ENCODE peak calls at places on chromosome 3, in five cellular contexts. W is endothelial cell of umbilical vein, Y is heart right ventricle, U is A549, J is colonic mucosa. B is an unnamed sample.

GRCh38 chr3:132347095-132347494 is 29.9 kb downstream of the ACP3 start:
- DNase-seq in U (peak), W (peak), Y (no peak), J (no peak), B (peak)

GRCh38 chr3:175346573-175347356 is 487.6 kb downstream of the NAALADL2 start:
- DNase-seq in J (peak), Y (peak), W (peak), U (no peak), B (peak)

GRCh38 chr3:120637836-120638559 is 41.9 kb downstream of the NDUFB4 start:
- DNase-seq in J (no peak), U (no peak), W (no peak), Y (no peak), B (peak)

GRCh38 chr3:167913218-167913902 is 177.8 kb downstream of the SERPINI1 start:
- DNase-seq in J (no peak), W (no peak), Y (no peak), U (peak), B (peak)

GRCh38 chr3:12198301-12198700 is 39.6 kb upstream of the TIMP4 start:
- DNase-seq in J (no peak), W (peak), Y (no peak), U (peak), B (no peak)

GRCh38 chr3:149449799-149450198 is 24.7 kb upstream of the TM4SF4 start:
- DNase-seq in W (no peak), Y (no peak), J (no peak), U (no peak), B (no peak)

GRCh38 chr3:72595376-72595775 is 252.9 kb downstream of the SHQ1 start:
- DNase-seq in Y (no peak), U (no peak), W (no peak), J (no peak), B (no peak)

GRCh38 chr3:56980798-56981390 is 79.6 kb upstream of the SPATA12 start:
- DNase-seq in U (peak), Y (no peak), W (peak), J (no peak), B (peak)

GRCh38 chr3:53820756-53821580 is 25.3 kb downstream of the CHDH start:
- DNase-seq in J (no peak), U (no peak), Y (no peak), W (no peak), B (no peak)

GRCh38 chr3:37435572-37435971 is 261.2 kb upstream of the LRRFIP2 start:
- DNase-seq in U (no peak), W (no peak), J (no peak), Y (no peak), B (no peak)

GRCh38 chr3:98733055-98733777 is 29.9 kb upstream of the ST3GAL6 start:
- DNase-seq in W (peak), U (no peak), J (peak), Y (peak), B (peak)

GRCh38 chr3:98731138-98731537 is 32.0 kb upstream of the ST3GAL6 start:
- DNase-seq in U (no peak), W (no peak), Y (no peak), J (no peak), B (no peak)

GRCh38 chr3:98731720-98732238 is 31.4 kb upstream of the ST3GAL6 start:
- DNase-seq in U (no peak), Y (no peak), W (peak), J (no peak), B (no peak)

GRCh38 chr3:98733778-98734281 is 29.3 kb upstream of the ST3GAL6 start:
- DNase-seq in W (peak), J (no peak), Y (no peak), U (no peak), B (peak)

DNA sequence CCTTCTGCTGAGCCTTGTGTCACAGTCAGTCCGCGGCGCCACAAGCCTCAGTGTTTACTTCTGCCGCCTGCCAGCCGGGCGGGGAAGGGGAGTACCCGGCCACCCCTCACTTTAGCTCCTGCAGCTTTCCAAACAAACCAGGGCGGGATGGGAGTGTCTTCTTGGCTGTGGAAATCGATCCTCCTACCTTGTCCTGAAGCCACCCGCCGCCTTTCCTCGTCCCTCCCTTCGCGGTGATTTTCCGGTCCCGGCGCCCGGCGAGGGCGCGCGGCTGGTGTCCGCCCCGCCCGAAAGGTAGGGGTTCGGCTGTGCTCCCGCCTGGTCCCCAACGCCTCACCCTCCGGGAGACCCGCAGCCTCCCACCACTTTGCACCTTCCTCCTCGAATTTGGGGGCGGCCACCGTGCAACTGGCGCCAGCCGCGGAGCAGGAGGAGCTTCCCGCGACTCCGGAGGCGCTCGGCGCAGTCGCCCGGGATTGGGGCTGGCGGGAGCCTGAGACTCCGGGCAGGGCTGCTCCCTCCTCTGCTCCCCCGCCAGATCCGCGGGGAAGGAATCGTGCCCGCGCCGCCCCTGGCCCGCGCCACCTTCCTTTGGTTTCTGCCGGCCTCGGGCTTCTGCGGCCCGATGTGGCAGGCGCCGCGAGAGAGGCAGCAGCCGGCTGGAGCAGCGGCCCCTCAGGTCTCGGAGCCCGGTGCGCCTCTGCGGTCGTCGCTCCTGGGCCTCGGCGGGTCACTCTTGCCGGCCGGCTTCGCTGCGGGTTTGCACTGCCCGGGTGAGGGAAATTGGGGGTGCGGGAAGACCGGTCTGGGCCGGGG is 30.7 kb upstream of the ST3GAL6 start:
- DNase-seq in W (peak), J (peak), Y (peak), U (peak), B (peak)
- H3K4me3 ChIP-seq in W (peak), J (peak), Y (peak), U (peak), B (peak)

DNA sequence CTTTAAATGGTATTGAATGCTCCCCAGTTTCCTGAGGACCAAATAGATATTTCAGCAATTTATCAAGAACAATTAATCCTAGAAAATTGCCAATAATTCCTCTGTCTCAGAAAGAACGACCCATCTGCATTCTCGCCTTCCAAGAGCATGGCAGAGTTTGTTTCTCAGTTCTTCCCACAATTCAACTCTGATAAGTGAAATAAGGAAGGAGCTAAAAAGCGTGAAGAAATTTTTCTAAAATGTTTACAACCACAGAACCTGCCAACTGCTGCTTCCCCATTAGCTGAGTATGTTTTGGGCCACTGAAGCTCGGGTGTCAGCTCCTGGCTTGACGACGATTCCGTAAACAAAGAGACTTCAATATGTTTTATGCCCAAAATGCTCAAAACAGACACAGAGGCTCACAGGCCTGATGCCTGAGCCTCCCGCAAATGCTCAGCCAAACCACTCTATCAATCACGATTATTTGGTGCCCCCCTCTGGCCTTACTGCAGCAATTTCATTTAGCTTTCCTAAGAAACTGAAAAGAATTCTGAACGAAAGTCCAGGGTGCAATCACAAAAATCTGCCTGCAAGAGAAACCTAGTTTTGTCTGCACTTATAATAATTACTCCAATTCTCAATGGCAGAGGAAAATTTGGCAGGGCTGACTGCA is 259.2 kb upstream of the CCDC54 start:
- DNase-seq in U (peak), J (no peak), Y (no peak), W (peak), B (peak)
- H3K27ac ChIP-seq in U (no peak), J (no peak), Y (no peak), W (no peak), B (peak)

GRCh38 chr3:49556500-49557275 is 2.4 kb downstream of the BSN start:
- DNase-seq in Y (no peak), J (no peak), U (no peak), W (no peak), B (no peak)

GRCh38 chr3:49553690-49554634 is at the start of gene BSN:
- DNase-seq in Y (peak), W (peak), U (peak), J (peak), B (peak)

GRCh38 chr3:49552087-49552486 is 2.2 kb upstream of the BSN start:
- DNase-seq in U (no peak), J (no peak), W (no peak), Y (no peak), B (no peak)

GRCh38 chr3:49554639-49555265 is 475 bp downstream of the BSN start:
- DNase-seq in W (no peak), U (no peak), J (peak), Y (peak), B (peak)

GRCh38 chr3:49553320-49553689 is 972 bp upstream of the BSN start:
- DNase-seq in W (no peak), U (no peak), Y (no peak), J (no peak), B (no peak)
- H3K4me3 ChIP-seq in W (no peak), U (peak), Y (peak), J (peak), B (peak)

DNA sequence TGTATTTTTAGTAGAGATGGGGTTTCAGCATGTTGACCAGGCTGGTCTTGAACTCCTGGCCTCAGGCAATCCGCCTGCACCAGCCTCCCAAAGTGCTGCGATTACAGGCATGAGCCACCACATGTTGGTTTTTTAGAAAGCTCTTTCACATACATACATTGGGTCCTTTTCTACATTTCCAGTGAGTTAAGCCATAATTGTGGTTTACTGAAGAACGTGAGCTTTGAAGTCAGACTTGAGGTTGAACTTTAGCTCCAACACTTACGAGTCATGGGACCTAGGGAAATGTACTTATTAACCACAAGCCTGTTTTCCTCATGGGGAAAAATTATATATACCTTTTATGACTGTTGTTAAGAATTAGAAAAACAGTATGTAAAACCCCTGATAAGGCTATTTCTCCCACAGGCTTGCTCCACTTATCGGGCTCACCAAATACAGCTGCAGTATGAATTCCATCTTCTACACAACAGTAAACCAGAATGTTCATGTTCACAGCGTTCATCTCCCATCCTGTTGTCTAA is 39.0 kb downstream of the GPR160 start:
- DNase-seq in Y (no peak), U (no peak), W (no peak), J (no peak), B (no peak)
- H3K27ac ChIP-seq in Y (no peak), U (no peak), W (no peak), J (peak), B (no peak)

GRCh38 chr3:143975549-143976152 is 4.0 kb downstream of the DIPK2A start:
- DNase-seq in W (peak), U (peak), J (no peak), Y (no peak), B (peak)

GRCh38 chr3:143978263-143978631 is 6.6 kb downstream of the DIPK2A start:
- DNase-seq in Y (no peak), J (no peak), W (no peak), U (no peak), B (no peak)

GRCh38 chr3:143979813-143980212 is 8.2 kb downstream of the DIPK2A start:
- DNase-seq in J (no peak), Y (no peak), U (no peak), W (no peak), B (no peak)

GRCh38 chr3:143979041-143979440 is 7.4 kb downstream of the DIPK2A start:
- DNase-seq in J (no peak), W (no peak), Y (no peak), U (no peak), B (no peak)

GRCh38 chr3:143977326-143978262 is 6.0 kb downstream of the DIPK2A start:
- DNase-seq in Y (no peak), J (no peak), U (no peak), W (no peak), B (no peak)
- H3K4me3 ChIP-seq in Y (no peak), J (no peak), U (no peak), W (no peak), B (no peak)

GRCh38 chr3:71585126-71585525 is 1.6 kb upstream of the FOXP1 start:
- DNase-seq in Y (no peak), J (peak), W (peak), U (peak), B (peak)

GRCh38 chr3:71587958-71588357 is 4.4 kb upstream of the FOXP1 start:
- DNase-seq in U (no peak), W (no peak), J (no peak), Y (no peak), B (peak)

GRCh38 chr3:71586810-71587242 is 3.3 kb upstream of the FOXP1 start:
- DNase-seq in W (no peak), Y (no peak), U (no peak), J (no peak), B (no peak)

GRCh38 chr3:71584216-71585061 is 911 bp upstream of the FOXP1 start:
- DNase-seq in Y (peak), J (peak), U (peak), W (peak), B (peak)

GRCh38 chr3:71585891-71586809 is 2.6 kb upstream of the FOXP1 start:
- DNase-seq in U (peak), J (no peak), Y (no peak), W (peak), B (peak)
- H3K27ac ChIP-seq in U (peak), J (no peak), Y (peak), W (peak), B (peak)